ENCODE peak calls at places on chromosomes 5 and 9, in five cellular contexts. J is tibial artery; M is CD8-positive, alpha-beta memory T cell; F is heart left ventricle; K is gastrocnemius medialis. W is an unnamed sample. For H3K4me1, the result is how much of the 10 kb centered on the place peaks cover.

GRCh38 chr5:178117911-178118310 is 4.6 kb downstream of the N4BP3 start:
- DNase-seq in J (no peak), M (no peak), F (no peak), K (no peak), W (no peak)

GRCh38 chr5:130002183-130002582 is 97.9 kb downstream of the CHSY3 start:
- DNase-seq in J (no peak), M (no peak), F (no peak), K (no peak), W (no peak)

GRCh38 chr9:36504154-36504550 is 68.5 kb upstream of the MELK start:
- DNase-seq in J (no peak), M (no peak), F (no peak), K (no peak), W (no peak)

GRCh38 chr9:106875548-106875947 is 12.6 kb downstream of the ZNF462 start:
- DNase-seq in J (no peak), M (no peak), F (no peak), K (no peak), W (no peak)

GRCh38 chr5:760363-761205 is 23.9 kb downstream of the ZDHHC11B start:
- DNase-seq in J (no peak), M (no peak), F (peak), K (peak), W (peak)

GRCh38 chr5:138981606-138982005 is 106.5 kb upstream of the LRRTM2 start:
- DNase-seq in J (no peak), M (no peak), F (no peak), K (no peak), W (no peak)

GRCh38 chr9:36892279-36892678 is 141.8 kb downstream of the PAX5 start:
- DNase-seq in J (no peak), M (no peak), F (no peak), K (no peak), W (no peak)

GRCh38 chr5:143074414-143074996 is 304.3 kb downstream of the ARHGAP26 start:
- DNase-seq in J (no peak), M (no peak), F (no peak), K (no peak), W (no peak)

GRCh38 chr9:124284940-124285441 is 27.2 kb downstream of the NEK6 start:
- DNase-seq in J (peak), M (no peak), F (no peak), K (peak), W (no peak)

GRCh38 chr5:57452885-57453284 is 29.7 kb downstream of the ACTBL2 start:
- DNase-seq in J (no peak), M (no peak), F (no peak), K (no peak), W (no peak)

GRCh38 chr5:132839426-132840301 is 9.2 kb upstream of the SHROOM1 start:
- DNase-seq in J (no peak), M (no peak), F (no peak), K (no peak), W (no peak)

GRCh38 chr9:15211994-15212501 is 95.0 kb downstream of the TTC39B start:
- DNase-seq in J (no peak), M (no peak), F (no peak), K (no peak), W (no peak)

DNA sequence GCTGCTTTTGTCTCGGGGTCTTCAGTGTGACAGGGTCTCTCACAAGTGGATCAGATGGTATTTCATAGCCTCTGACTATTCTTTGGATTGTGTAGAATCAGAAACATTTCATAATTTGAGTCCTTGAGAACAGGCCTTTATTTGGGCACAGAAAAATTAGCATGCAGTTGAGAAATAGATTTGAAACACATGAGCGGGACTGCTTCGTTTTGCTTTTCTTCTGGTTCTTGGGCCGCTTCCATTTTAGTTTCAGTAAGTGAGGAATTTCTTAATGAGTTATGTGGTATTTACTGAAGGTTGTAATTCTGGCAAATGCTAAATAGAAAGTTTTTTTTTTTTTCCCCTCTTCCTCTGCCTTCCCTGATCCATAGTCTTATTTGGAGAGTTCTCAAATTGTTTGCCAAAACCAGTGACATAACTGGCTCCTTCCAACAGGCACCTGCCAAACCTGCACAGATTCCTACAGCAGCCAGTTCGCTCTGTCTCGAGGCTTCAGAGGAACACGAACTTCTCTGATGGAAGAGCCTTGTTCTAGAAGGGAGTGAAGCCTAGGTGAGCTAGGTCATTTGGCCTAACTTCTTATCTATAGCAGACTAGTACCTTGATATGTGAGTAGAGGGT is 71.2 kb upstream of the SLC28A3 start:
- DNase-seq in J (no peak), M (no peak), F (no peak), K (no peak), W (no peak)
- H3K4me1 ChIP-seq in J (under half), M (under half), F (under half), K (under half), W (under half)

GRCh38 chr5:41057231-41057630 is 13.9 kb downstream of the MROH2B start:
- DNase-seq in J (no peak), M (no peak), F (no peak), K (no peak), W (no peak)
- H3K4me1 ChIP-seq in J (under half), M (under half), F (under half), K (under half), W (under half)

GRCh38 chr5:55511010-55511409 is 23.8 kb downstream of the PLPP1 start:
- DNase-seq in J (no peak), M (no peak), F (no peak), K (no peak), W (no peak)
- H3K4me1 ChIP-seq in J (under half), M (under half), F (half or more), K (half or more), W (under half)

GRCh38 chr5:95347516-95348140 is 43.5 kb upstream of the FAM81B start:
- DNase-seq in J (no peak), M (no peak), F (no peak), K (no peak), W (no peak)

GRCh38 chr5:95352686-95353085 is 38.5 kb upstream of the FAM81B start:
- DNase-seq in J (no peak), M (no peak), F (no peak), K (no peak), W (no peak)

DNA sequence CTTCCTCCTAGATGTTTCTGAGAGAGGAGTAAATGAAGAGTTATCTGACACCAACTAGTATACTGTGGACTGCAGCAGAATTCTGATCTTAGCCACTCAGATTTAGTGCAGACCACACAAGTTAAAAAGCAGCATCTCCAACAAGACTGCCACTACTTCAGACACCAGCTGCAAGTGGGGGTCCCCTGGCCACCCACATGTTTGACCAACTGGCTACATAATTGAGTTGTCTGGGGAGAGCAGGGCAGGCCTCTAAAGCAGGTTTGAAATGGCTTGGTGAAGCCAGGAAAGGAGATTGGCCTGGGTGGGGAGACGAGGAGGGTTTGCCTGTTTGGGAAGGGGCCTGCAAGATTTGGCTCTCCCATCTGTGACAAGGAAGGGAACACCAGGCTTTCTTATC is 40.5 kb upstream of the FAM81B start:
- DNase-seq in J (no peak), M (no peak), F (no peak), K (no peak), W (no peak)
- H3K4me1 ChIP-seq in J (under half), M (under half), F (under half), K (under half), W (under half)

DNA sequence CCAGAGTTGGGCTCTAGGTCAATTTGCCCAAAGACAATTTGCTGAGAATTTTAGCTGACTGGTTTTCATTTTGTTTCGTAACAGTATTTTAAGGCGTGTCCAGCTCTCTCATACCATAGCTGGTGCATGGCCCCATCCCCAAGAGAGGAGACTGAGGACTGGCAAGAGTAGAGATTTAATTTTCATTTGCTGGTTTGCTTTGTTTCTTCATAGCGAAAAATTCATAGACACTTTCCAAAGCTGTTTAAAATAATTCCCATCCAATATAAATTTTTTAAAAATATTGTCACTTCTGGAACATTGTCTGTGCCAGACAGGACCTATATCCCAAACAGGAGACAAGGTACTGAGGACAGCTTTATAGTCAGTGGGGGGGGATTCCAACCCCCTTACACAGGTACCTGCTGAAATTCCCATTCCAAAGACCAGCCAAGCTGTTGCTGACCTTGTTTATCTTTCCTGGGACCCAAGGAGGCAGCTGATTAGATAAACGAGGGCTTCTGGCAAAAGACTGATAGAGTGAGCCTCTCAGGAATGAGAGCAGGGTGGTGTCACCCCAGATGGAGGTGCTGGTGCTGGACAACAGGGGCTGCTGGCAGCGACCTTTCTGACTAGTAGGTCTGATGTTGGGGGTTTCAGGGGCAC is 6.8 kb upstream of the ANGPTL2 start:
- DNase-seq in J (no peak), M (no peak), F (no peak), K (no peak), W (no peak)
- H3K4me1 ChIP-seq in J (under half), M (under half), F (under half), K (half or more), W (under half)

DNA sequence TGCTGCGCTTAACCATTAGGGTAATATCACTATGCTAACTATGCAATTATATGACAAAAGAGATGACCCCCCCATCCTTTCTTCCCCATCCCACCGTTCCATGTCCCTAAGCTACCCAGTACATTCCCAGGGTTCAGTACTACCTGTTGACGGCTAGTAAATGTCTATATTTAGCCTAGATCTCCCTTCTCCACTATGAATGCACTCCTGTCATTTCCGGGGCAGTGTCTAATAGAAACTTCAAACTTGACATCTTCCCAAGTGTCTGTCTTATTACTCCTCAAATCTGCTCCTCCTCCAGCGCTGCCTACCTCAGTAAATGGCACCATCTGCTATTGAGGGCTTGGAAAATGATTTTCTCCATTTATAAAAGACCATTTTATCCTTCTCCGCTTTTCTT is 115.0 kb downstream of the BNC2 start:
- DNase-seq in J (no peak), M (no peak), F (no peak), K (no peak), W (no peak)
- H3K4me1 ChIP-seq in J (under half), M (under half), F (under half), K (under half), W (under half)

GRCh38 chr9:133140174-133140505 is 19.1 kb upstream of the RALGDS start:
- DNase-seq in J (no peak), M (no peak), F (no peak), K (no peak), W (no peak)

GRCh38 chr9:133140606-133141005 is 19.6 kb upstream of the RALGDS start:
- DNase-seq in J (no peak), M (no peak), F (no peak), K (no peak), W (no peak)

GRCh38 chr9:133142657-133143592 is 20.8 kb downstream of the GBGT1 start:
- DNase-seq in J (no peak), M (peak), F (peak), K (no peak), W (no peak)

GRCh38 chr9:133143639-133144141 is 20.0 kb downstream of the GBGT1 start:
- DNase-seq in J (no peak), M (no peak), F (peak), K (no peak), W (no peak)

GRCh38 chr9:133141833-133142594 is 21.0 kb upstream of the RALGDS start:
- DNase-seq in J (no peak), M (peak), F (no peak), K (no peak), W (no peak)
- H3K4me1 ChIP-seq in J (half or more), M (half or more), F (half or more), K (half or more), W (under half)

W was measured in RWPE2.